ENCODE peak calls at places on chromosomes 13 and 19, in six cellular contexts. T is prostate gland; W is activated CD4-positive, alpha-beta T cell treated with anti-CD3 and anti-CD28 coated beads, Interleukin-2, amount 50 U/mL, for 24 hours; N is Right ventricle myocardium superior; X is left ventricle myocardium superior; R is left cardiac atrium. Y is an unnamed sample.

GRCh38 chr19:15180451-15181390 is 20.1 kb downstream of the NOTCH3 start:
- DNase-seq in T (peak), W (no peak), N (no peak), X (peak), R (peak), Y (no peak)

GRCh38 chr13:21043898-21044297 is 17.5 kb downstream of the LATS2 start:
- DNase-seq in T (no peak), W (no peak), N (no peak), X (no peak), R (no peak), Y (no peak)

GRCh38 chr13:95948646-95949045 is 104.6 kb downstream of the UGGT2 start:
- DNase-seq in T (no peak), W (no peak), N (no peak), X (no peak), R (no peak), Y (no peak)

GRCh38 chr13:35460061-35460460 is 16.4 kb downstream of the MAB21L1 start:
- DNase-seq in T (no peak), W (no peak), N (no peak), X (no peak), R (no peak), Y (no peak)

GRCh38 chr19:49497790-49498106 is 1.5 kb downstream of the RPS11 start:
- DNase-seq in T (no peak), W (no peak), N (no peak), X (no peak), R (no peak), Y (no peak)

GRCh38 chr13:65499251-65499650 is 1730.9 kb downstream of the PCDH9 start:
- DNase-seq in T (no peak), W (no peak), N (no peak), X (no peak), R (no peak), Y (no peak)

GRCh38 chr19:50510700-50511068 is 307 bp downstream of the JOSD2 start:
- DNase-seq in T (no peak), W (no peak), N (no peak), X (no peak), R (no peak), Y (no peak)

GRCh38 chr13:113664751-113665581 is 2.1 kb upstream of the GRK1 start:
- DNase-seq in T (no peak), W (no peak), N (peak), X (no peak), R (no peak), Y (no peak)

GRCh38 chr19:5851302-5851701 is at the start of gene FUT3:
- DNase-seq in T (no peak), W (no peak), N (no peak), X (no peak), R (no peak), Y (no peak)

GRCh38 chr19:1063030-1063908 is 3.7 kb upstream of the ARHGAP45 start:
- DNase-seq in T (no peak), W (no peak), N (no peak), X (peak), R (no peak), Y (peak)

Y was measured in RPMI8226.